ENCODE peak calls at places on chromosomes 7 and 10, in five cellular contexts. One of them, this sample, is unnamed.

GRCh38 chr7:122651451-122651850 is 47.5 kb downstream of the RNF133 start:
- DNase-seq in choroid plexus epithelial cell: peak
- DNase-seq in prostate gland: no peak
- DNase-seq in fibroblast of lung: no peak
- DNase-seq in GM12865: no peak
- DNase-seq in this sample: no peak

GRCh38 chr7:12475362-12476063 is 71.8 kb upstream of the VWDE start:
- DNase-seq in choroid plexus epithelial cell: peak
- DNase-seq in prostate gland: no peak
- DNase-seq in fibroblast of lung: peak
- DNase-seq in GM12865: no peak
- DNase-seq in this sample: peak

GRCh38 chr7:4948402-4948801 is 10.6 kb downstream of the MMD2 start:
- DNase-seq in choroid plexus epithelial cell: no peak
- DNase-seq in prostate gland: no peak
- DNase-seq in fibroblast of lung: no peak
- DNase-seq in GM12865: no peak
- DNase-seq in this sample: no peak

GRCh38 chr7:6256709-6257535 is 15.5 kb downstream of the CYTH3 start:
- DNase-seq in choroid plexus epithelial cell: peak
- DNase-seq in prostate gland: no peak
- DNase-seq in fibroblast of lung: peak
- DNase-seq in GM12865: peak
- DNase-seq in this sample: peak

GRCh38 chr7:70434376-70434775 is 697.6 kb upstream of the GALNT17 start:
- DNase-seq in choroid plexus epithelial cell: no peak
- DNase-seq in prostate gland: no peak
- DNase-seq in fibroblast of lung: no peak
- DNase-seq in GM12865: no peak
- DNase-seq in this sample: peak

GRCh38 chr10:100655760-100656421 is 89.5 kb upstream of the PAX2 start:
- DNase-seq in choroid plexus epithelial cell: no peak
- DNase-seq in prostate gland: no peak
- DNase-seq in fibroblast of lung: no peak
- DNase-seq in GM12865: no peak
- DNase-seq in this sample: no peak

GRCh38 chr7:22630069-22630468 is 96.9 kb upstream of the IL6 start:
- DNase-seq in choroid plexus epithelial cell: no peak
- DNase-seq in prostate gland: no peak
- DNase-seq in fibroblast of lung: no peak
- DNase-seq in GM12865: no peak
- DNase-seq in this sample: no peak

GRCh38 chr10:22158426-22158825 is 59.4 kb downstream of the EBLN1 start:
- DNase-seq in choroid plexus epithelial cell: peak
- DNase-seq in prostate gland: no peak
- DNase-seq in fibroblast of lung: no peak
- DNase-seq in GM12865: no peak
- DNase-seq in this sample: no peak

GRCh38 chr10:6279540-6280267 is 77.0 kb downstream of the PFKFB3 start:
- DNase-seq in choroid plexus epithelial cell: peak
- DNase-seq in prostate gland: no peak
- DNase-seq in fibroblast of lung: peak
- DNase-seq in GM12865: no peak
- DNase-seq in this sample: peak

GRCh38 chr7:55818686-55819085 is 43.9 kb downstream of the SEPTIN14 start:
- DNase-seq in choroid plexus epithelial cell: no peak
- DNase-seq in prostate gland: no peak
- DNase-seq in fibroblast of lung: no peak
- DNase-seq in GM12865: no peak
- DNase-seq in this sample: no peak

GRCh38 chr7:25255603-25256320 is 27.5 kb upstream of the NPVF start:
- DNase-seq in choroid plexus epithelial cell: no peak
- DNase-seq in prostate gland: no peak
- DNase-seq in fibroblast of lung: no peak
- DNase-seq in GM12865: no peak
- DNase-seq in this sample: no peak

GRCh38 chr10:82934429-82934828 is 1059.4 kb downstream of the NRG3 start:
- DNase-seq in choroid plexus epithelial cell: no peak
- DNase-seq in prostate gland: no peak
- DNase-seq in fibroblast of lung: no peak
- DNase-seq in GM12865: peak
- DNase-seq in this sample: no peak

GRCh38 chr7:77799078-77799964 is 748 bp downstream of the PHTF2 start:
- DNase-seq in choroid plexus epithelial cell: peak
- DNase-seq in prostate gland: peak
- DNase-seq in fibroblast of lung: peak
- DNase-seq in GM12865: peak
- DNase-seq in this sample: peak

GRCh38 chr10:73910764-73911552 is at the start of gene PLAU:
- DNase-seq in choroid plexus epithelial cell: no peak
- DNase-seq in prostate gland: peak
- DNase-seq in fibroblast of lung: peak
- DNase-seq in GM12865: peak
- DNase-seq in this sample: no peak

GRCh38 chr7:24576171-24577052 is 3.2 kb downstream of the PALS2 start:
- DNase-seq in choroid plexus epithelial cell: peak
- DNase-seq in prostate gland: peak
- DNase-seq in fibroblast of lung: peak
- DNase-seq in GM12865: peak
- DNase-seq in this sample: peak

GRCh38 chr10:131728829-131729228 is 172.0 kb upstream of the PPP2R2D start:
- DNase-seq in choroid plexus epithelial cell: no peak
- DNase-seq in prostate gland: no peak
- DNase-seq in fibroblast of lung: no peak
- DNase-seq in GM12865: no peak
- DNase-seq in this sample: no peak

GRCh38 chr10:19819419-19820033 is 3.3 kb downstream of the PLXDC2 start:
- DNase-seq in choroid plexus epithelial cell: peak
- DNase-seq in prostate gland: peak
- DNase-seq in fibroblast of lung: peak
- DNase-seq in GM12865: peak
- DNase-seq in this sample: peak

GRCh38 chr7:3201937-3202715 is 98.9 kb upstream of the SDK1 start:
- DNase-seq in choroid plexus epithelial cell: no peak
- DNase-seq in prostate gland: no peak
- DNase-seq in fibroblast of lung: no peak
- DNase-seq in GM12865: no peak
- DNase-seq in this sample: no peak

GRCh38 chr7:74027683-74028320 is at the start of gene ELN:
- DNase-seq in choroid plexus epithelial cell: peak
- DNase-seq in prostate gland: peak
- DNase-seq in fibroblast of lung: peak
- DNase-seq in GM12865: no peak
- DNase-seq in this sample: peak

GRCh38 chr10:73591578-73591902 is 398 bp upstream of the USP54 start:
- DNase-seq in choroid plexus epithelial cell: no peak
- DNase-seq in prostate gland: no peak
- DNase-seq in fibroblast of lung: no peak
- DNase-seq in GM12865: no peak
- DNase-seq in this sample: no peak

GRCh38 chr10:70477661-70478162 is 855 bp upstream of the PALD1 start:
- DNase-seq in choroid plexus epithelial cell: peak
- DNase-seq in prostate gland: no peak
- DNase-seq in fibroblast of lung: no peak
- DNase-seq in GM12865: peak
- DNase-seq in this sample: no peak

GRCh38 chr10:70267161-70267933 is 16.5 kb downstream of the NPFFR1 start:
- DNase-seq in choroid plexus epithelial cell: peak
- DNase-seq in prostate gland: no peak
- DNase-seq in fibroblast of lung: peak
- DNase-seq in GM12865: peak
- DNase-seq in this sample: peak

GRCh38 chr7:56062382-56062781 is 1.7 kb upstream of the SUMF2 start:
- DNase-seq in choroid plexus epithelial cell: peak
- DNase-seq in prostate gland: no peak
- DNase-seq in fibroblast of lung: peak
- DNase-seq in GM12865: no peak
- DNase-seq in this sample: peak

GRCh38 chr10:48411510-48411909 is 105.0 kb downstream of the MAPK8 start:
- DNase-seq in choroid plexus epithelial cell: no peak
- DNase-seq in prostate gland: no peak
- DNase-seq in fibroblast of lung: no peak
- DNase-seq in GM12865: no peak
- DNase-seq in this sample: no peak

GRCh38 chr7:21923663-21924062 is 22.0 kb downstream of the CDCA7L start:
- DNase-seq in choroid plexus epithelial cell: peak
- DNase-seq in prostate gland: peak
- DNase-seq in fibroblast of lung: peak
- DNase-seq in GM12865: no peak
- DNase-seq in this sample: no peak

GRCh38 chr7:151057038-151057736 is 510 bp downstream of the CDK5 start:
- DNase-seq in choroid plexus epithelial cell: no peak
- DNase-seq in prostate gland: no peak
- DNase-seq in fibroblast of lung: no peak
- DNase-seq in GM12865: no peak
- DNase-seq in this sample: no peak

GRCh38 chr10:62381385-62382102 is 7.4 kb downstream of the ZNF365 start:
- DNase-seq in choroid plexus epithelial cell: no peak
- DNase-seq in prostate gland: no peak
- DNase-seq in fibroblast of lung: no peak
- DNase-seq in GM12865: no peak
- DNase-seq in this sample: no peak

GRCh38 chr7:33854178-33854577 is 51.2 kb upstream of the BMPER start:
- DNase-seq in choroid plexus epithelial cell: no peak
- DNase-seq in prostate gland: no peak
- DNase-seq in fibroblast of lung: peak
- DNase-seq in GM12865: no peak
- DNase-seq in this sample: peak

GRCh38 chr7:157002819-157003421 is 7.5 kb downstream of the MNX1 start:
- DNase-seq in choroid plexus epithelial cell: no peak
- DNase-seq in prostate gland: no peak
- DNase-seq in fibroblast of lung: no peak
- DNase-seq in GM12865: no peak
- DNase-seq in this sample: no peak

GRCh38 chr7:126700807-126701604 is 551.7 kb downstream of the GRM8 start:
- DNase-seq in choroid plexus epithelial cell: peak
- DNase-seq in prostate gland: no peak
- DNase-seq in fibroblast of lung: peak
- DNase-seq in GM12865: peak
- DNase-seq in this sample: peak

GRCh38 chr7:126702242-126703016 is 550.3 kb downstream of the GRM8 start:
- DNase-seq in choroid plexus epithelial cell: no peak
- DNase-seq in prostate gland: no peak
- DNase-seq in fibroblast of lung: no peak
- DNase-seq in GM12865: peak
- DNase-seq in this sample: peak

GRCh38 chr7:126698909-126699308 is 553.8 kb downstream of the GRM8 start:
- DNase-seq in choroid plexus epithelial cell: no peak
- DNase-seq in prostate gland: no peak
- DNase-seq in fibroblast of lung: no peak
- DNase-seq in GM12865: no peak
- DNase-seq in this sample: no peak

GRCh38 chr7:126698446-126698845 is 554.3 kb downstream of the GRM8 start:
- DNase-seq in choroid plexus epithelial cell: no peak
- DNase-seq in prostate gland: no peak
- DNase-seq in fibroblast of lung: no peak
- DNase-seq in GM12865: no peak
- DNase-seq in this sample: no peak

GRCh38 chr7:126699707-126700106 is 553.0 kb downstream of the GRM8 start:
- DNase-seq in choroid plexus epithelial cell: no peak
- DNase-seq in prostate gland: no peak
- DNase-seq in fibroblast of lung: no peak
- DNase-seq in GM12865: no peak
- DNase-seq in this sample: no peak
- TF ChIP-seq CTCF in choroid plexus epithelial cell: no peak
- TF ChIP-seq CTCF in prostate gland: no peak
- TF ChIP-seq CTCF in fibroblast of lung: no peak
- TF ChIP-seq CTCF in GM12865: no peak
- TF ChIP-seq CTCF in this sample: no peak

DNA sequence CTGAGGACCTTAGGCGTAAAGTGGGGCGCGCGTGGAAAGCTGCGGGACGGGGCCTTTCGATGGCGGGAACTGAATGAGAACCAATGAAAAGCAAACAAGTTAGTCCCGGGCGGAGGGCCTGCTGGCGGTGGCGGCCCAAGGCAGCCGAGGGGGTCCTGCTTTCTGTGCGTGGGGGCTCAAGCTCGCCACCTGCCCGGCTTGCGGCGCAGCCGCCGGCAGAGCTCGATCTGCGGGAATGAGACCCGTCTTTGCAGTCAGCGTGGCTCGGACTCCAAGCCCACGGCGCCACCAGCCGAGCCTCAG is 477 bp upstream of the CXCL12 start:
- DNase-seq in choroid plexus epithelial cell: no peak
- DNase-seq in prostate gland: no peak
- DNase-seq in fibroblast of lung: no peak
- DNase-seq in GM12865: no peak
- DNase-seq in this sample: no peak
- H3K4me3 ChIP-seq in choroid plexus epithelial cell: peak
- H3K4me3 ChIP-seq in prostate gland: peak
- H3K4me3 ChIP-seq in fibroblast of lung: no peak
- H3K4me3 ChIP-seq in GM12865: peak
- H3K4me3 ChIP-seq in this sample: peak

GRCh38 chr7:158010956-158011698 is 576.5 kb downstream of the PTPRN2 start:
- DNase-seq in choroid plexus epithelial cell: no peak
- DNase-seq in prostate gland: no peak
- DNase-seq in fibroblast of lung: no peak
- DNase-seq in GM12865: no peak
- DNase-seq in this sample: no peak
- TF ChIP-seq CTCF in choroid plexus epithelial cell: no peak
- TF ChIP-seq CTCF in prostate gland: no peak
- TF ChIP-seq CTCF in fibroblast of lung: no peak
- TF ChIP-seq CTCF in GM12865: no peak
- TF ChIP-seq CTCF in this sample: no peak

GRCh38 chr10:8056378-8056777 is 1.9 kb downstream of the GATA3 start:
- DNase-seq in choroid plexus epithelial cell: no peak
- DNase-seq in prostate gland: no peak
- DNase-seq in fibroblast of lung: no peak
- DNase-seq in GM12865: no peak
- DNase-seq in this sample: no peak

GRCh38 chr10:8055420-8056349 is 1.2 kb downstream of the GATA3 start:
- DNase-seq in choroid plexus epithelial cell: no peak
- DNase-seq in prostate gland: no peak
- DNase-seq in fibroblast of lung: no peak
- DNase-seq in GM12865: no peak
- DNase-seq in this sample: no peak

GRCh38 chr10:8057636-8058273 is 3.3 kb downstream of the GATA3 start:
- DNase-seq in choroid plexus epithelial cell: no peak
- DNase-seq in prostate gland: no peak
- DNase-seq in fibroblast of lung: no peak
- DNase-seq in GM12865: no peak
- DNase-seq in this sample: no peak

GRCh38 chr10:8058274-8059111 is 4.0 kb downstream of the GATA3 start:
- DNase-seq in choroid plexus epithelial cell: no peak
- DNase-seq in prostate gland: no peak
- DNase-seq in fibroblast of lung: no peak
- DNase-seq in GM12865: no peak
- DNase-seq in this sample: no peak

DNA sequence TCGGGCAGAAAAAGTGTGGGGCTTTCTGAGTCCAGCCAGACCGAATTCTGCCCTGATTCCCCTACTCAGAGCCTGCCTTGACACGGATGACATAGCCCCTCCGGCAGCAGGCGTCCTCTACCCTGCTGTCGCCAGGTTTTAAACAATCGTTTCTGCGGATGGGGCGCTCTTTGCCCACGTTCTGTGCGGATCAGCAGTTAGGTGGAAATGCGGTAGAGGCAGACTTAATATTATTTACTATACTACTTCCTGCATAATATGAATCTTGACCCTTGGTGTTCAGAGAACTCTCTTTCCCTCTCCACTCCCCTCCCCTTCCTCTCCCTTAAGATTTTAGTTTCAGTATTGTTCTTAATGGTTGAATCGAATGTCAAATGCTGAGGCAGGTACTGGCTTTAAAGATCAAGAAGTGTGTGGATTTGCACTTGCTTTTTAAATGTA is 2.4 kb downstream of the GATA3 start:
- DNase-seq in choroid plexus epithelial cell: no peak
- DNase-seq in prostate gland: no peak
- DNase-seq in fibroblast of lung: no peak
- DNase-seq in GM12865: peak
- DNase-seq in this sample: no peak
- H3K4me3 ChIP-seq in choroid plexus epithelial cell: no peak
- H3K4me3 ChIP-seq in prostate gland: peak
- H3K4me3 ChIP-seq in fibroblast of lung: no peak
- H3K4me3 ChIP-seq in GM12865: no peak
- H3K4me3 ChIP-seq in this sample: no peak

This sample was measured in AG10803.